ENCODE peak calls at places on chromosomes 11 and 22, in five cellular contexts. O, J, P, L and D are unnamed samples. For H3K27me3, the result is how much of the 10 kb centered on the place peaks cover.

GRCh38 chr11:96019810-96020747 is 96.2 kb upstream of the MTMR2 start:
- DNase-seq in P (no peak), L (no peak), O (no peak), J (no peak), D (no peak)

GRCh38 chr11:69308936-69309799 is 15.2 kb downstream of the MYEOV start:
- DNase-seq in O (no peak), L (peak), P (no peak), J (no peak), D (no peak)

GRCh38 chr11:126415128-126415527 is 59.6 kb downstream of the ST3GAL4 start:
- DNase-seq in O (peak), P (no peak), J (peak), L (peak), D (no peak)

GRCh38 chr11:1202776-1203504 is 19.9 kb upstream of the MUC5B start:
- DNase-seq in L (peak), O (peak), P (no peak), J (peak), D (peak)

GRCh38 chr11:11265994-11266606 is 87.0 kb downstream of the CSNK2A3 start:
- DNase-seq in O (peak), P (no peak), L (peak), J (peak), D (peak)

GRCh38 chr22:19875061-19875530 is 20.4 kb upstream of the GNB1L start:
- DNase-seq in J (no peak), L (no peak), O (no peak), P (no peak), D (no peak)

GRCh38 chr11:123300874-123301695 is 106.0 kb upstream of the CLMP start:
- DNase-seq in J (peak), P (peak), O (no peak), L (no peak), D (no peak)

GRCh38 chr11:64688534-64688982 is 34.4 kb downstream of the NRXN2 start:
- DNase-seq in L (peak), J (peak), P (peak), O (peak), D (peak)

GRCh38 chr11:67372232-67372992 is 986 bp downstream of the CLCF1 start:
- DNase-seq in P (no peak), O (peak), J (no peak), L (no peak), D (peak)

GRCh38 chr11:75718406-75719088 is 909 bp downstream of the MOGAT2 start:
- DNase-seq in L (peak), P (no peak), J (peak), O (no peak), D (no peak)

DNA sequence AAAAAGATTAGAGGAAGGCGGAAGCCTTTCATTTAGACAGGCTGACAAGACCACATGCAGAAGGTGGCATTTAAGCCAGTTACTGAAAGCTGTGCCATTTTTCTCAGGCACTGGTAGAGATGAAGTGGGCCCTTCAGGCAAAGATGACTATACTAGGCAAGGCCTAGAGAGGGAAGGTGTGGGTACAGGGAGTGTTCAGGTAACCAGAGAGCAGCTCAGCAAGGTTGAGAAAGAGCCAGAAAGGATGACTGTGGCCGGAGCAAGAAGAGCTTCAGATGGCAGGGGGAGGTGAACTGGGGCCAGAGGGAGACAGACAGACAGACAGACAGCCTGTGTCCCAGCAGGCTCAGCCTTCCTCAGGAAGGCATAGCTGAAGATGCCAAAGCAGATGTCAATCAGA is 88.1 kb upstream of the NARS2 start:
- DNase-seq in O (no peak), J (no peak), L (no peak), P (no peak), D (peak)
- H3K27me3 ChIP-seq in O (under half), J (under half), L (under half), P (under half), D (under half)

DNA sequence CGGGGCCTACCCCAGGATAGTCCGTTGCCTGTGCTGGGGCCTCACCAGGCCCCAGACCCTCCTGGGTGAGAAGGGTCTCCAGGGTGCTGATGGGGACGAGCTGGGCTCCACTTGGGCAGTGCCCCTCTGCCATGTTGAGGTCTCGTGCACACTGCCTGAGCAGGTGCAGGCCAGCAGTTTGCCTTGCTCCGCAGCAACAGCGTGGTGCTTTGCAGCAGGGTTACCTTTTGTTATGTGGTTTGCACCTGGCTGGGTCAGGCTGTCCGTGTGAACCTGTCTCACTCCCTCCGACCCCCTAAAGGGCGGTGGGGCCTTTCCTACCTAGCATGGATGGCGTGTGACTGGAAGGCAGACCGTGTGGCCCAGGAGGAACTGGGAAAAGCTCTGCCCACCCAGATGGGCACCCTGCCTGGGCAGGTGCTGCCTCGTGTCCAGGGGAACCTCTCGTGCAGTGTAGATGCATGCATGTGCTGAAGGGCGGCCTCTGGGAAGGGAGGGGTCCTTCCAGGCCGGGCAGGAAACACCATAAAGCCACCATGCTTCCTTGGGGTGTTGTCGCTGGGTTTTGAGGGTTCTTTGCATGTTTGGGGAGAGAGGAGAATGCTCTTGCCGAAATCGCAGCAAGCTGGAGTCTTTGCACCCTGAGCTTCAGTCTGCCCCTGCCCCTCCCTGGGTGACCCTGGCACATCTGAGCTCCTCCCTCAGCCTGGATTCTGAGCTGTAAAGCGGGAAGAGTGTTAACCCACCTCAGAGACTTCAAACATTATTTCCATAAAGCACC is 75.4 kb upstream of the PPARA start:
- DNase-seq in O (peak), J (no peak), P (no peak), L (peak), D (peak)
- H3K4me3 ChIP-seq in O (peak), J (no peak), P (peak), L (peak), D (no peak)

DNA sequence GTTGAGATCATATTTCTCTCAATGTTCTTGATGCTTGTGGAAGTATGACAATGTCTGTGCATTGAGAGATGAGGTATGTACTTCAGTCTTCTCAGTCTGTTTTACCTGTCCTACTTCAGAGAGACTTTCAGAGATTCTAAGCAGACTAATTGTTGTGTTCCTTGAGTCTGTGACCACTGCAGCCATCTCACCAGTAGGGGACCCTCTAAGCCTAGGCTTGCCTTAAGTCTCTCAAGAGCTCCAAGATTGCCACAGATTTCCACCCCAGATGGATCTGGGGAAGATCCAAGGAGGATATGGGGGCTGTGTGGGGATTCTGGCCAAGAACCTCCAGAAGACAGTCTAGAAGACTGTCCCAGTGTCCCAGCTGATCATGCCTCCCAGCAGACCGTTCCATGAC is 179.9 kb upstream of the PLET1 start:
- DNase-seq in J (no peak), L (no peak), O (no peak), P (no peak), D (no peak)
- TF ChIP-seq CTCF in J (peak), L (no peak), O (no peak), P (peak), D (peak)

DNA sequence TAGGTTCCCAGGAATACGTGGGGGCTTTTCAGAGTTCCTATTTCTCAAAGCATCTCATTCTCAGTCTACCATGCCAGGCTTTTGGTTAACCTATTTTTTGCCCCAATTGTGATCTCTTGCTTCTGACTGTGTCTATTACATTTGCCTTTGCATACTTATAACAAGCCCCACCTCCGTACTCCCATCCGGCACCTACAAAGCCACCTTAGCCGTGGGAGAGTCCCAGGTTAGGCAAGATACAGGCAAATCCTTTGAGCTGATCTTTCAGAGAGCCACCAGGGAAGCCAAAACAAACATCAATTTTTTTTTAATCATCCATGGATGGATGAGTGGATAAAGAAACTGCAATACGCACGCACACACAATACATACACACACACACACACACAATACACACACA is 18.6 kb upstream of the PANX3 start:
- DNase-seq in J (no peak), O (no peak), P (no peak), L (no peak), D (no peak)
- H3K27me3 ChIP-seq in J (under half), O (under half), P (under half), L (under half), D (under half)